ENCODE peak calls at places on chromosome 14, in six cellular contexts. O is heart right ventricle, M is OCI-LY7, I is heart left ventricle, B is left lung, C is left ventricle myocardium inferior. T is an unnamed sample.
A peak's percentile ranks its signal among the peaks of the same experiment; 100 is the strongest.

GRCh38 chr14:73888971-73889370 is 2.3 kb downstream of the ZNF410 start:
- DNase-seq in C (no peak), O (no peak), B (no peak), M (no peak), I (no peak), T (no peak)

GRCh38 chr14:99278836-99279235 is 6.8 kb upstream of the BCL11B start:
- DNase-seq in O (no peak), B (no peak), M (no peak), I (no peak), C (no peak), T (no peak)

GRCh38 chr14:72921396-72921795 is 4.9 kb upstream of the DCAF4 start:
- DNase-seq in I (no peak), C (no peak), O (no peak), B (no peak), M (no peak), T (no peak)

GRCh38 chr14:47843236-47843635 is 167.8 kb upstream of the MDGA2 start:
- DNase-seq in M (no peak), O (no peak), B (no peak), C (no peak), I (no peak), T (no peak)

GRCh38 chr14:90179809-90180779 is 76.3 kb upstream of the PSMC1 start:
- DNase-seq in I (no peak), B (no peak), C (no peak), M (no peak), O (no peak), T (no peak)

GRCh38 chr14:50666772-50667490 is 1.2 kb downstream of the SAV1 start:
- DNase-seq in O (peak; percentile 34), M (peak; percentile 65), I (no peak), C (no peak), B (peak; percentile 45), T (no peak)

GRCh38 chr14:105496831-105497591 is 6.0 kb downstream of the TEDC1 start:
- DNase-seq in I (no peak), M (no peak), B (peak; percentile 19), O (no peak), C (no peak), T (peak; percentile 70)

GRCh38 chr14:58829594-58829993 is 191.8 kb downstream of the DACT1 start:
- DNase-seq in M (no peak), C (no peak), I (no peak), B (no peak), O (no peak), T (no peak)

GRCh38 chr14:78790262-78790661 is 620.1 kb downstream of the NRXN3 start:
- DNase-seq in O (no peak), M (no peak), C (no peak), I (no peak), B (no peak), T (no peak)

GRCh38 chr14:36221097-36221496 is 44.6 kb upstream of the PTCSC3 start:
- DNase-seq in M (no peak), C (no peak), O (no peak), B (no peak), I (no peak), T (no peak)

GRCh38 chr14:81303258-81303935 is 82.6 kb upstream of the GTF2A1 start:
- DNase-seq in C (no peak), B (peak; percentile 78), M (peak; percentile 56), I (peak; percentile 32), O (peak; percentile 6), T (no peak)

GRCh38 chr14:103422981-103423600 is 37.9 kb downstream of the MARK3 start:
- DNase-seq in I (no peak), B (no peak), O (no peak), M (no peak), C (no peak), T (no peak)

GRCh38 chr14:38079268-38079667 is 128.4 kb upstream of the SSTR1 start:
- DNase-seq in O (no peak), I (no peak), M (no peak), C (no peak), B (no peak), T (no peak)

GRCh38 chr14:105221598-105222178 is 26.6 kb upstream of the BTBD6 start:
- DNase-seq in M (no peak), B (no peak), O (no peak), C (no peak), I (no peak), T (no peak)

GRCh38 chr14:101927859-101928258 is 36.5 kb upstream of the DYNC1H1 start:
- DNase-seq in O (peak; percentile 93), C (peak; percentile 91), I (peak; percentile 96), M (no peak), B (peak; percentile 87), T (peak; percentile 88)

GRCh38 chr14:40204441-40205175 is 772.4 kb upstream of the FBXO33 start:
- DNase-seq in M (peak; percentile 20), B (no peak), O (no peak), I (no peak), C (no peak), T (no peak)

GRCh38 chr14:51889851-51890250 is 29.4 kb downstream of the GNG2 start:
- DNase-seq in O (no peak), I (no peak), B (no peak), C (no peak), M (no peak), T (no peak)

GRCh38 chr14:51879170-51879569 is 18.8 kb downstream of the GNG2 start:
- DNase-seq in M (no peak), I (no peak), C (no peak), O (no peak), B (no peak), T (no peak)

GRCh38 chr14:51883232-51883631 is 22.8 kb downstream of the GNG2 start:
- DNase-seq in B (no peak), C (no peak), M (no peak), I (no peak), O (no peak), T (no peak)

GRCh38 chr14:51880810-51881580 is 20.6 kb downstream of the GNG2 start:
- DNase-seq in B (no peak), I (no peak), C (no peak), M (no peak), O (no peak), T (no peak)

DNA sequence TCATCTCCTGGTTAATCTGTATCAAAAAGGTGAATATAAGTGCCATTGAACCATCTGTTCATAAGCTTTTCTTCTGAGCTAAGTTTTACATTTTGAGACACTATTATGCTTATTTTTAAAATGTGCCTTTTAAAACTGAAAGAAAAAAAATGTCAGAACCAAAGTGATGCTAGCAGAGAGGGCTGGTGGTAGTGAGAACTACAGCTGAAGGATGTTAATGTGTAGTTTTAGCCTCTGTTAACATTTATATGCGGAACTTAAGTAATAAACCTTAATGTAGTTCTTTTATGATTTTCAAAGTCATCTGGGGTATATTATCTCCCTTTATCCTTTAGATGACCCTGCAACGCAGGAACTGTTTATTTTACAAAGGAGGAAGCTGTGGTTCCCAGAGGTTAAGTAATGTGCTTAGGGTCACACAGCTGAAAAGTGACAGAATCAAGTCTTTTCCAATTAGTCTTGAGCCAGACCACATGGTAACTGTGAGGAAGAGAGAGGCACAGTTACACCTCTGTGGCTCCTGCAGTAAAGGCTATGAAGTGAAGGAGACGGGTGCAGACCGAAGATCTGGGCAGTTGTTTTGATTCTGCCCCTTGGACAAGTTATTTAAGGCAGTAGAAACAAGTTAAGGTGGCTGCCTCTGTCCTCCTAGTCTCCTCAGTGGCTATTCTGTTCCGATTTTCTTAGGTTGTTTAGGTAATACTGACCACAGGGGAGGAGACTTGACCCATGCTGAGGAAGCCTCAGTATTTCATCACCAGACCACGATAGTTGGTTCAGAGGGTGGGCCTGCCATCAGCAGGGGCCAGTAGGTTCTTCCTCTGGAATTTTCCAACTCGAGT is 23.9 kb downstream of the GNG2 start:
- DNase-seq in I (no peak), B (no peak), O (peak; percentile 22), M (no peak), C (no peak), T (no peak)
- H3K27ac ChIP-seq in I (peak overlapping the region; percentile 2), B (peak overlapping the region; percentile 80), O (no peak overlapping the region), M (no peak overlapping the region), C (peak overlapping the region; percentile 54), T (no peak overlapping the region)

DNA sequence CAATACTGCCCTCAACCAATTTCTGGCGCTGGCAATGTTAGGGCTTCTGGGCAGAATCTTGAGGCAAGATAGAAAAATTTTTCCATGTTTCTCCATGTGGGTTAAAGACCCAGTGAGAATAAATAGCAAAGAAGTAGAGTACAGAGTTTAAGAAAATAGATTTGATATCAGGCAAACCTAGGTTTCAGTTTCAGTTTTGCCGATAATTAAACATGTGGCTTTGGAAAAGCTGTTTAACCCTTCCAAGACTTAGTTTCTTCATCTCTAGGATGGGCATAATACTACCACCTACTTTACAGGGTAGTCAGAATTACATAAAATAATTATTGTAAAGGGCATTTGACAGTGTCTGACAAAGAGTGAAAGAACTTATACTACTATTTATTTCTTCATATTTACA is 360.4 kb downstream of the PCNX1 start:
- DNase-seq in M (no peak), B (no peak), O (no peak), C (no peak), I (no peak), T (no peak)
- H3K4me3 ChIP-seq in M (no peak overlapping the region), B (no peak overlapping the region), O (no peak overlapping the region), C (no peak overlapping the region), I (no peak overlapping the region), T (peak overlapping the region; percentile 54)

GRCh38 chr14:31326111-31326510 is 94.2 kb downstream of the HEATR5A start:
- DNase-seq in O (no peak), B (no peak), C (no peak), I (no peak), M (peak; percentile 11), T (no peak)
- TF ChIP-seq CTCF in O (no peak), B (no peak), C (no peak), I (no peak), M (peak; percentile 37), T (no peak)

GRCh38 chr14:22506778-22507351 is 82.2 kb downstream of the DAD1 start:
- DNase-seq in I (no peak), B (no peak), O (no peak), M (no peak), C (no peak), T (no peak)

GRCh38 chr14:22509036-22509709 is 79.9 kb downstream of the DAD1 start:
- DNase-seq in B (no peak), O (no peak), M (no peak), I (no peak), C (no peak), T (no peak)

GRCh38 chr14:22509751-22510300 is 79.2 kb downstream of the DAD1 start:
- DNase-seq in O (no peak), C (no peak), B (no peak), M (no peak), I (no peak), T (no peak)

GRCh38 chr14:22508662-22509035 is 80.4 kb downstream of the DAD1 start:
- DNase-seq in B (no peak), O (no peak), I (no peak), C (no peak), M (no peak), T (no peak)

GRCh38 chr14:22508150-22508457 is 80.9 kb downstream of the DAD1 start:
- DNase-seq in C (no peak), I (no peak), O (no peak), M (no peak), B (no peak), T (no peak)
- H3K27ac ChIP-seq in C (no peak overlapping the region), I (no peak overlapping the region), O (no peak overlapping the region), M (peak overlapping the region; percentile 52), B (no peak overlapping the region), T (no peak overlapping the region)